ENCODE peak calls at places on chromosomes 16 and 17, in ten cellular contexts. One of them, this sample, is unnamed.

GRCh38 chr17:58189436-58190146 is 2.9 kb upstream of the EPX start:
- DNase-seq in EL: peak
- DNase-seq in T follicular helper cell: no peak
- DNase-seq in T1000: peak
- DNase-seq in A172: peak
- DNase-seq in left colon: no peak
- DNase-seq in ovary: no peak
- DNase-seq in uterus: no peak
- DNase-seq in HL-60: peak
- DNase-seq in stromal cell of bone marrow: peak
- DNase-seq in this sample: peak

GRCh38 chr17:41937970-41938851 is 7.8 kb downstream of the ODAD4 start:
- DNase-seq in EL: no peak
- DNase-seq in T follicular helper cell: no peak
- DNase-seq in T1000: no peak
- DNase-seq in A172: no peak
- DNase-seq in left colon: no peak
- DNase-seq in ovary: no peak
- DNase-seq in uterus: no peak
- DNase-seq in HL-60: no peak
- DNase-seq in stromal cell of bone marrow: no peak
- DNase-seq in this sample: no peak

GRCh38 chr17:41676058-41676419 is 12.6 kb upstream of the EIF1 start:
- DNase-seq in EL: no peak
- DNase-seq in T follicular helper cell: no peak
- DNase-seq in T1000: no peak
- DNase-seq in A172: no peak
- DNase-seq in left colon: no peak
- DNase-seq in ovary: no peak
- DNase-seq in uterus: no peak
- DNase-seq in HL-60: no peak
- DNase-seq in stromal cell of bone marrow: no peak
- DNase-seq in this sample: no peak

GRCh38 chr17:33234930-33235685 is 58.0 kb downstream of the ASIC2 start:
- DNase-seq in EL: peak
- DNase-seq in T follicular helper cell: no peak
- DNase-seq in T1000: peak
- DNase-seq in A172: peak
- DNase-seq in left colon: peak
- DNase-seq in ovary: peak
- DNase-seq in uterus: peak
- DNase-seq in HL-60: no peak
- DNase-seq in stromal cell of bone marrow: peak
- DNase-seq in this sample: peak

GRCh38 chr16:49150341-49150740 is 131.3 kb downstream of the CBLN1 start:
- DNase-seq in EL: no peak
- DNase-seq in T follicular helper cell: no peak
- DNase-seq in T1000: no peak
- DNase-seq in A172: no peak
- DNase-seq in left colon: no peak
- DNase-seq in ovary: no peak
- DNase-seq in uterus: no peak
- DNase-seq in HL-60: no peak
- DNase-seq in stromal cell of bone marrow: no peak
- DNase-seq in this sample: no peak

GRCh38 chr17:31397256-31397939 is 5.9 kb downstream of the RAB11FIP4 start:
- DNase-seq in EL: no peak
- DNase-seq in T follicular helper cell: no peak
- DNase-seq in T1000: no peak
- DNase-seq in A172: no peak
- DNase-seq in left colon: no peak
- DNase-seq in ovary: no peak
- DNase-seq in uterus: no peak
- DNase-seq in HL-60: no peak
- DNase-seq in stromal cell of bone marrow: no peak
- DNase-seq in this sample: no peak

GRCh38 chr17:36892112-36892838 is 45.0 kb upstream of the LHX1 start:
- DNase-seq in EL: no peak
- DNase-seq in T follicular helper cell: no peak
- DNase-seq in T1000: no peak
- DNase-seq in A172: no peak
- DNase-seq in left colon: no peak
- DNase-seq in ovary: no peak
- DNase-seq in uterus: no peak
- DNase-seq in HL-60: no peak
- DNase-seq in stromal cell of bone marrow: no peak
- DNase-seq in this sample: no peak

GRCh38 chr16:48378836-48379235 is 6.4 kb downstream of the SIAH1 start:
- DNase-seq in EL: no peak
- DNase-seq in T follicular helper cell: no peak
- DNase-seq in T1000: no peak
- DNase-seq in A172: no peak
- DNase-seq in left colon: no peak
- DNase-seq in ovary: no peak
- DNase-seq in uterus: no peak
- DNase-seq in HL-60: peak
- DNase-seq in stromal cell of bone marrow: no peak
- DNase-seq in this sample: no peak

GRCh38 chr17:2899911-2900310 is 103.7 kb downstream of the RAP1GAP2 start:
- DNase-seq in EL: no peak
- DNase-seq in T follicular helper cell: no peak
- DNase-seq in T1000: no peak
- DNase-seq in A172: no peak
- DNase-seq in left colon: no peak
- DNase-seq in ovary: no peak
- DNase-seq in uterus: no peak
- DNase-seq in HL-60: no peak
- DNase-seq in stromal cell of bone marrow: no peak
- DNase-seq in this sample: no peak

GRCh38 chr16:57092786-57093301 is 461 bp downstream of the CPNE2 start:
- DNase-seq in EL: peak
- DNase-seq in T follicular helper cell: peak
- DNase-seq in T1000: no peak
- DNase-seq in A172: no peak
- DNase-seq in left colon: peak
- DNase-seq in ovary: peak
- DNase-seq in uterus: no peak
- DNase-seq in HL-60: peak
- DNase-seq in stromal cell of bone marrow: no peak
- DNase-seq in this sample: no peak

GRCh38 chr17:43627657-43628650 is 33.8 kb downstream of the MEOX1 start:
- DNase-seq in EL: no peak
- DNase-seq in T follicular helper cell: no peak
- DNase-seq in T1000: no peak
- DNase-seq in A172: no peak
- DNase-seq in left colon: no peak
- DNase-seq in ovary: no peak
- DNase-seq in uterus: no peak
- DNase-seq in HL-60: no peak
- DNase-seq in stromal cell of bone marrow: no peak
- DNase-seq in this sample: no peak

GRCh38 chr17:82204831-82205719 is 7.6 kb downstream of the CCDC57 start:
- DNase-seq in EL: peak
- DNase-seq in T follicular helper cell: no peak
- DNase-seq in T1000: no peak
- DNase-seq in A172: peak
- DNase-seq in left colon: no peak
- DNase-seq in ovary: peak
- DNase-seq in uterus: no peak
- DNase-seq in HL-60: peak
- DNase-seq in stromal cell of bone marrow: no peak
- DNase-seq in this sample: peak

GRCh38 chr17:29384901-29385300 is 5.3 kb upstream of the TAOK1 start:
- DNase-seq in EL: no peak
- DNase-seq in T follicular helper cell: no peak
- DNase-seq in T1000: no peak
- DNase-seq in A172: peak
- DNase-seq in left colon: no peak
- DNase-seq in ovary: no peak
- DNase-seq in uterus: no peak
- DNase-seq in HL-60: no peak
- DNase-seq in stromal cell of bone marrow: no peak
- DNase-seq in this sample: peak

GRCh38 chr16:11515540-11516430 is 70.9 kb downstream of the LITAF start:
- DNase-seq in EL: no peak
- DNase-seq in T follicular helper cell: no peak
- DNase-seq in T1000: no peak
- DNase-seq in A172: no peak
- DNase-seq in left colon: no peak
- DNase-seq in ovary: no peak
- DNase-seq in uterus: no peak
- DNase-seq in HL-60: no peak
- DNase-seq in stromal cell of bone marrow: no peak
- DNase-seq in this sample: no peak

GRCh38 chr17:17511293-17511741 is 15.1 kb upstream of the RASD1 start:
- DNase-seq in EL: peak
- DNase-seq in T follicular helper cell: no peak
- DNase-seq in T1000: no peak
- DNase-seq in A172: no peak
- DNase-seq in left colon: no peak
- DNase-seq in ovary: no peak
- DNase-seq in uterus: no peak
- DNase-seq in HL-60: peak
- DNase-seq in stromal cell of bone marrow: no peak
- DNase-seq in this sample: no peak

GRCh38 chr16:66902648-66903543 is 15.8 kb downstream of the CDH16 start:
- DNase-seq in EL: no peak
- DNase-seq in T follicular helper cell: no peak
- DNase-seq in T1000: no peak
- DNase-seq in A172: no peak
- DNase-seq in left colon: no peak
- DNase-seq in ovary: no peak
- DNase-seq in uterus: no peak
- DNase-seq in HL-60: no peak
- DNase-seq in stromal cell of bone marrow: no peak
- DNase-seq in this sample: no peak

GRCh38 chr16:14529010-14529669 is 100.9 kb downstream of the PARN start:
- DNase-seq in EL: peak
- DNase-seq in T follicular helper cell: peak
- DNase-seq in T1000: peak
- DNase-seq in A172: peak
- DNase-seq in left colon: peak
- DNase-seq in ovary: peak
- DNase-seq in uterus: peak
- DNase-seq in HL-60: peak
- DNase-seq in stromal cell of bone marrow: peak
- DNase-seq in this sample: peak

GRCh38 chr17:64498308-64499203 is 1.7 kb upstream of the POLG2 start:
- DNase-seq in EL: peak
- DNase-seq in T follicular helper cell: no peak
- DNase-seq in T1000: no peak
- DNase-seq in A172: no peak
- DNase-seq in left colon: no peak
- DNase-seq in ovary: no peak
- DNase-seq in uterus: no peak
- DNase-seq in HL-60: no peak
- DNase-seq in stromal cell of bone marrow: no peak
- DNase-seq in this sample: no peak

GRCh38 chr16:67995423-67995822 is 3.9 kb downstream of the DPEP2 start:
- DNase-seq in EL: peak
- DNase-seq in T follicular helper cell: no peak
- DNase-seq in T1000: no peak
- DNase-seq in A172: no peak
- DNase-seq in left colon: no peak
- DNase-seq in ovary: no peak
- DNase-seq in uterus: no peak
- DNase-seq in HL-60: no peak
- DNase-seq in stromal cell of bone marrow: no peak
- DNase-seq in this sample: no peak

GRCh38 chr17:222172-222571 is 40.7 kb upstream of the DOC2B start:
- DNase-seq in EL: no peak
- DNase-seq in T follicular helper cell: no peak
- DNase-seq in T1000: no peak
- DNase-seq in A172: no peak
- DNase-seq in left colon: no peak
- DNase-seq in ovary: no peak
- DNase-seq in uterus: no peak
- DNase-seq in HL-60: no peak
- DNase-seq in stromal cell of bone marrow: no peak
- DNase-seq in this sample: no peak

GRCh38 chr17:28018439-28019070 is 23.9 kb upstream of the NLK start:
- DNase-seq in EL: peak
- DNase-seq in T follicular helper cell: no peak
- DNase-seq in T1000: no peak
- DNase-seq in A172: peak
- DNase-seq in left colon: peak
- DNase-seq in ovary: no peak
- DNase-seq in uterus: peak
- DNase-seq in HL-60: no peak
- DNase-seq in stromal cell of bone marrow: no peak
- DNase-seq in this sample: no peak